ENCODE peak calls at places on chromosomes 13 and 19, in six cellular contexts. One of them, this sample, is unnamed.

GRCh38 chr19:15449620-15450527 is at the start of gene WIZ:
- DNase-seq in breast epithelium: peak; percentile 86
- DNase-seq in body of pancreas: peak; percentile 88
- DNase-seq in tibial nerve: peak; percentile 81
- DNase-seq in psoas muscle: peak; percentile 91
- DNase-seq in left ventricle myocardium inferior: peak; percentile 91
- DNase-seq in this sample: peak; percentile 94

GRCh38 chr13:29490561-29490960 is 104.9 kb downstream of the SLC7A1 start:
- DNase-seq in psoas muscle: no peak
- DNase-seq in tibial nerve: no peak
- DNase-seq in body of pancreas: no peak
- DNase-seq in left ventricle myocardium inferior: no peak
- DNase-seq in breast epithelium: no peak
- DNase-seq in this sample: no peak

GRCh38 chr13:75876371-75877050 is 240.4 kb downstream of the LMO7 start:
- DNase-seq in tibial nerve: peak; percentile 80
- DNase-seq in left ventricle myocardium inferior: peak; percentile 34
- DNase-seq in body of pancreas: peak; percentile 52
- DNase-seq in breast epithelium: no peak
- DNase-seq in psoas muscle: peak; percentile 27
- DNase-seq in this sample: no peak

GRCh38 chr19:46718934-46719551 is 2.1 kb upstream of the PRKD2 start:
- DNase-seq in body of pancreas: no peak
- DNase-seq in breast epithelium: no peak
- DNase-seq in psoas muscle: no peak
- DNase-seq in left ventricle myocardium inferior: no peak
- DNase-seq in tibial nerve: no peak
- DNase-seq in this sample: no peak

GRCh38 chr13:104389722-104390121 is 1323.5 kb upstream of the SLC10A2 start:
- DNase-seq in psoas muscle: no peak
- DNase-seq in left ventricle myocardium inferior: no peak
- DNase-seq in tibial nerve: no peak
- DNase-seq in body of pancreas: no peak
- DNase-seq in breast epithelium: no peak
- DNase-seq in this sample: no peak

GRCh38 chr19:56942749-56943148 is 102.2 kb upstream of the PEG3 start:
- DNase-seq in left ventricle myocardium inferior: peak; percentile 30
- DNase-seq in breast epithelium: peak; percentile 65
- DNase-seq in psoas muscle: peak; percentile 21
- DNase-seq in tibial nerve: no peak
- DNase-seq in body of pancreas: no peak
- DNase-seq in this sample: peak; percentile 36

GRCh38 chr13:102940143-102940542 is 94.3 kb downstream of the ERCC5 start:
- DNase-seq in tibial nerve: no peak
- DNase-seq in breast epithelium: no peak
- DNase-seq in body of pancreas: no peak
- DNase-seq in left ventricle myocardium inferior: no peak
- DNase-seq in psoas muscle: no peak
- DNase-seq in this sample: no peak

GRCh38 chr19:2722541-2723344 is 1.6 kb upstream of the DIRAS1 start:
- DNase-seq in left ventricle myocardium inferior: peak; percentile 73
- DNase-seq in body of pancreas: peak; percentile 64
- DNase-seq in tibial nerve: peak; percentile 17
- DNase-seq in psoas muscle: peak; percentile 69
- DNase-seq in breast epithelium: peak; percentile 66
- DNase-seq in this sample: peak; percentile 65

GRCh38 chr19:55647732-55648656 is at the start of gene CCDC106:
- DNase-seq in left ventricle myocardium inferior: peak; percentile 74
- DNase-seq in tibial nerve: peak; percentile 63
- DNase-seq in body of pancreas: peak; percentile 69
- DNase-seq in breast epithelium: no peak
- DNase-seq in psoas muscle: peak; percentile 78
- DNase-seq in this sample: peak; percentile 85

GRCh38 chr19:29121684-29122083 is 91.3 kb downstream of the UQCRFS1 start:
- DNase-seq in tibial nerve: peak; percentile 30
- DNase-seq in psoas muscle: peak; percentile 31
- DNase-seq in body of pancreas: no peak
- DNase-seq in breast epithelium: no peak
- DNase-seq in left ventricle myocardium inferior: no peak
- DNase-seq in this sample: no peak

GRCh38 chr13:52669677-52670076 is 17.0 kb downstream of the SUGT1 start:
- DNase-seq in psoas muscle: no peak
- DNase-seq in breast epithelium: no peak
- DNase-seq in body of pancreas: no peak
- DNase-seq in left ventricle myocardium inferior: no peak
- DNase-seq in tibial nerve: no peak
- DNase-seq in this sample: no peak
- H3K36me3 ChIP-seq in psoas muscle: peaks cover 3% of the 10 kb centered on the region
- H3K36me3 ChIP-seq in breast epithelium: no peaks in the 10 kb centered on the region
- H3K36me3 ChIP-seq in body of pancreas: peaks cover 9% of the 10 kb centered on the region
- H3K36me3 ChIP-seq in left ventricle myocardium inferior: peaks cover 51% of the 10 kb centered on the region
- H3K36me3 ChIP-seq in tibial nerve: no peaks in the 10 kb centered on the region
- H3K36me3 ChIP-seq in this sample: peaks cover 59% of the 10 kb centered on the region

GRCh38 chr13:81929988-81930387 is 1589.1 kb upstream of the SPRY2 start:
- DNase-seq in breast epithelium: no peak
- DNase-seq in body of pancreas: no peak
- DNase-seq in tibial nerve: no peak
- DNase-seq in left ventricle myocardium inferior: no peak
- DNase-seq in psoas muscle: no peak
- DNase-seq in this sample: no peak
- TF ChIP-seq CTCF in breast epithelium: no peak
- TF ChIP-seq CTCF in body of pancreas: peak; percentile 26
- TF ChIP-seq CTCF in tibial nerve: peak; percentile 24
- TF ChIP-seq CTCF in left ventricle myocardium inferior: peak; percentile 15
- TF ChIP-seq CTCF in psoas muscle: no peak
- TF ChIP-seq CTCF in this sample: peak; percentile 19

GRCh38 chr19:13057744-13058143 is 44.9 kb downstream of the LYL1 start:
- DNase-seq in tibial nerve: no peak
- DNase-seq in body of pancreas: no peak
- DNase-seq in left ventricle myocardium inferior: no peak
- DNase-seq in psoas muscle: no peak
- DNase-seq in breast epithelium: no peak
- DNase-seq in this sample: no peak

GRCh38 chr19:13055213-13056051 is 47.2 kb downstream of the LYL1 start:
- DNase-seq in psoas muscle: peak; percentile 86
- DNase-seq in left ventricle myocardium inferior: peak; percentile 84
- DNase-seq in body of pancreas: peak; percentile 74
- DNase-seq in tibial nerve: peak; percentile 73
- DNase-seq in breast epithelium: peak; percentile 72
- DNase-seq in this sample: peak; percentile 85

GRCh38 chr19:13054605-13055212 is 47.9 kb downstream of the LYL1 start:
- DNase-seq in body of pancreas: no peak
- DNase-seq in breast epithelium: no peak
- DNase-seq in psoas muscle: no peak
- DNase-seq in tibial nerve: peak; percentile 69
- DNase-seq in left ventricle myocardium inferior: peak; percentile 43
- DNase-seq in this sample: no peak

GRCh38 chr19:13057147-13057572 is 45.5 kb downstream of the LYL1 start:
- DNase-seq in breast epithelium: no peak
- DNase-seq in left ventricle myocardium inferior: no peak
- DNase-seq in psoas muscle: no peak
- DNase-seq in body of pancreas: no peak
- DNase-seq in tibial nerve: no peak
- DNase-seq in this sample: peak; percentile 69

DNA sequence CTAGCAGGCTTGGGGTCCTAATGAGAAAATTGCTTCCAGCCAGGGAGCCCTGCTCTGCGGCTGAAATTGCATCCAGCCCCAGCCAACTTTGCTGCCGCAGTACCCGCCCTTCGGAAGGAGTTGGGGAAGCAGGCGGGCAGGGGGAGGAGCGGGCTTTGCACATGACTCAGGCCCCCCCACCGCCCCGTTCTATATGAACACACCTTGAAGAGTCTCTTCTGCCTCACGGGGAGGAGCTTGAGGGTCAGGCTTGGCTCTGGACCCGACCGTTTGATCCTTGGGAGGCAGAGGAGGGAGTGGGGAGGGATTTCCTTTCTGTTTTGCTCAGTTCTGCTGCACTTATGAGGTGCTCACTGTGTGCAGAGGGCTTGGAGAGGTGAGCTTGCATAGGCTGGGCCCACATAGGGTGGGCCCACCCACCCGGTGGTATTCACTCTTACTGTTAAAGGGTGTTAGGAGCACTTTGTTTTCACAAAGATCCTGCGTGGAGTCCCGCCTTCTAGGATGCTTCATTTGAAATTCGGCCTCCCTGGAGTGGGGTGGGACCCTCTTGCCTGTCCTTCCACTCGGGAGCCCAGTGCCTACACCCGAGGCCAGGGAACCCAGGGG is 46.5 kb downstream of the LYL1 start:
- DNase-seq in breast epithelium: no peak
- DNase-seq in left ventricle myocardium inferior: peak; percentile 61
- DNase-seq in psoas muscle: no peak
- DNase-seq in tibial nerve: peak; percentile 53
- DNase-seq in body of pancreas: no peak
- DNase-seq in this sample: peak; percentile 86
- H3K27me3 ChIP-seq in breast epithelium: no peaks in the 10 kb centered on the region
- H3K27me3 ChIP-seq in left ventricle myocardium inferior: no peaks in the 10 kb centered on the region
- H3K27me3 ChIP-seq in psoas muscle: no peaks in the 10 kb centered on the region
- H3K27me3 ChIP-seq in tibial nerve: no peaks in the 10 kb centered on the region
- H3K27me3 ChIP-seq in body of pancreas: no peaks in the 10 kb centered on the region
- H3K27me3 ChIP-seq in this sample: no peaks in the 10 kb centered on the region

GRCh38 chr13:112525306-112525945 is 62.5 kb downstream of the TUBGCP3 start:
- DNase-seq in left ventricle myocardium inferior: no peak
- DNase-seq in psoas muscle: no peak
- DNase-seq in breast epithelium: no peak
- DNase-seq in body of pancreas: no peak
- DNase-seq in tibial nerve: no peak
- DNase-seq in this sample: no peak
- H3K36me3 ChIP-seq in left ventricle myocardium inferior: peaks cover 52% of the 10 kb centered on the region
- H3K36me3 ChIP-seq in psoas muscle: peaks cover 2% of the 10 kb centered on the region
- H3K36me3 ChIP-seq in breast epithelium: peaks cover 4% of the 10 kb centered on the region
- H3K36me3 ChIP-seq in body of pancreas: peaks cover 4% of the 10 kb centered on the region
- H3K36me3 ChIP-seq in tibial nerve: no peaks in the 10 kb centered on the region
- H3K36me3 ChIP-seq in this sample: no peaks in the 10 kb centered on the region

DNA sequence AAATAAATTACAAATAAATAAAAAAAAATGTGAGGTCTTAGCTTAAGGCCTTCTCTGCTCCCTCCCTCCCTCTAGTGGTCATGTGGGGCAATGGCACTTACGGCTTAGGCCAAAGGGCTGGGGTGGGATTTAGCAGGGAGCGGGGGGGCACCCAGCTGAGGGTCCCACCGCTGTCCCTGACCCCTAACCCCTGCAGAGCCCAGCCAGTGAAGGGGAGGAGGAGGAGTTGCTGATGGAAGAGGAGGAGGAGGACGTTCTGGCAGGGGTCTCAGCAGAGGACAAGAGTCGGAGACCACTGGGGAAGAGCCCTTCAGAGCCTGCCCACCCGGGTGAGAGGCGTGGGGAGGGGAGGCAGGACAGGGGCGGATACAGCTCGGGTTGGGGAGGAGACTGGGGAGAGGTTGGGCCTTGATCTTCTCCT is 9.3 kb downstream of the MPND start:
- DNase-seq in body of pancreas: peak; percentile 51
- DNase-seq in tibial nerve: peak; percentile 46
- DNase-seq in psoas muscle: no peak
- DNase-seq in breast epithelium: no peak
- DNase-seq in left ventricle myocardium inferior: no peak
- DNase-seq in this sample: no peak
- TF ChIP-seq CTCF in body of pancreas: peak; percentile 97
- TF ChIP-seq CTCF in tibial nerve: peak; percentile 91
- TF ChIP-seq CTCF in psoas muscle: peak; percentile 77
- TF ChIP-seq CTCF in breast epithelium: peak; percentile 66
- TF ChIP-seq CTCF in left ventricle myocardium inferior: peak; percentile 89
- TF ChIP-seq CTCF in this sample: peak; percentile 92

DNA sequence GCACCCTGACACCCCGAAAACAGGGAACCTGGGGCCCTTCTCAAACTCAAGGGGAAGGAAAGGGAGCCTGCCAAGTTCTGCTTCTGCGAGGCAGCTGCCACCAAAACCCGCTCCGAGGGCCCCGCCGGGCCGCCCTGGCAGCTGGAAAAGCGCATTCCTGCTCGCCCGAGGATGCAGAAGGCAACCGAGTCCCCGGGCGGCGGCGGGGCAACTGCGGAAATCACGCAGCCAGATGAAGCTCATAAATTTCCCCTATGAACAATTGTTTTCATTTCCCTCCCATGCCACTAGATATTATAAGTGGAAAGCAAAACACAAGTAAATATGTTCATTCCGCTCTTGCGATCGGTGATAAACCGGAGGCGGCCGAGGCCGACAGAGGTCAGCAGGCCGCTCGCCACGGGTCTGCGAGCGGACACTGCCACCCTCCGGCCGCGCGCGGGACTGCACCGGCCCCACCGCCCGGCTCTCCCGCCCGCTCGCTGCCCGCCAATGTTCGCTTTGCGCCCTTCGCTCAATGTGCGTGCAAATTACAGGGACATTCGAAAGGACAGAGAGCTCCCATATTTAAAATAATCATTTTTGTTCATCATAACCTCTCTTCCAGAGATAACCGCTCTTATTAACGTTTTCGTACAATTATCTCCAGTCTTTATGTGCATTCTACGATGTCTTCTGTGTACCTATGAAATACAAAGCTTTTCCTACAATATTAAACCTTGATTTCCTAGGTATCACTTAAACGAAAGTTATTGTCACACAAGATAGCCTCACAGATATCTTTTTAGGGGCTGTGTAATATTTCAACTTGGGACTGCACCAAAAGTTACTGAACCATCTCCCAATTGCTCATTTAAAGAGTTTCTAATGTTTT is 120.8 kb upstream of the ZNF507 start:
- DNase-seq in tibial nerve: peak; percentile 38
- DNase-seq in breast epithelium: no peak
- DNase-seq in body of pancreas: peak; percentile 64
- DNase-seq in psoas muscle: peak; percentile 60
- DNase-seq in left ventricle myocardium inferior: peak; percentile 59
- DNase-seq in this sample: peak; percentile 94
- H3K27me3 ChIP-seq in tibial nerve: peaks cover 6% of the 10 kb centered on the region
- H3K27me3 ChIP-seq in breast epithelium: no peaks in the 10 kb centered on the region
- H3K27me3 ChIP-seq in body of pancreas: no peaks in the 10 kb centered on the region
- H3K27me3 ChIP-seq in psoas muscle: peaks cover 18% of the 10 kb centered on the region
- H3K27me3 ChIP-seq in left ventricle myocardium inferior: peaks cover 93% of the 10 kb centered on the region
- H3K27me3 ChIP-seq in this sample: peaks cover 26% of the 10 kb centered on the region

DNA sequence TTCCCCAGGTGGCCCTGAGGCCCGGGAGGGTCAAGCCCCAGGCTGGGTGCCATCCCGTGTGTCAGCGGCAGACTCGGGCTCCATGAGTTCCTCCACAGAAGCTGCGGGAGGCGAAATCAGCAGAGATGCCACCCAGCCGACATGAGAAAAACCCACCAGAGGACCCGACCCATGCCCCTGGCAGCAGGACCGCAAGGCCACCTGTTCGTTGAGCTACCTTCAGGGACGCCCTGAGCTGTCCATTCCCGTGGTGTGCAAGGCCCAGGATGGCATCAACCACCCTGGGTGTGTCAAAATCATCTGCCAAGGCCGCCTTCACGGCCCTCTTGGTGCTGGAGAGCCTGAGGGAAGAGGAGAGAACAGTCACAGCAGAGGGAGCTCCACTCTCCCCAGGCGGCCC is 30.4 kb downstream of the NAXD start:
- DNase-seq in left ventricle myocardium inferior: no peak
- DNase-seq in tibial nerve: no peak
- DNase-seq in body of pancreas: no peak
- DNase-seq in breast epithelium: no peak
- DNase-seq in psoas muscle: no peak
- DNase-seq in this sample: no peak
- H3K36me3 ChIP-seq in left ventricle myocardium inferior: peaks cover 47% of the 10 kb centered on the region
- H3K36me3 ChIP-seq in tibial nerve: no peaks in the 10 kb centered on the region
- H3K36me3 ChIP-seq in body of pancreas: peaks cover 11% of the 10 kb centered on the region
- H3K36me3 ChIP-seq in breast epithelium: no peaks in the 10 kb centered on the region
- H3K36me3 ChIP-seq in psoas muscle: peaks cover 4% of the 10 kb centered on the region
- H3K36me3 ChIP-seq in this sample: no peaks in the 10 kb centered on the region

DNA sequence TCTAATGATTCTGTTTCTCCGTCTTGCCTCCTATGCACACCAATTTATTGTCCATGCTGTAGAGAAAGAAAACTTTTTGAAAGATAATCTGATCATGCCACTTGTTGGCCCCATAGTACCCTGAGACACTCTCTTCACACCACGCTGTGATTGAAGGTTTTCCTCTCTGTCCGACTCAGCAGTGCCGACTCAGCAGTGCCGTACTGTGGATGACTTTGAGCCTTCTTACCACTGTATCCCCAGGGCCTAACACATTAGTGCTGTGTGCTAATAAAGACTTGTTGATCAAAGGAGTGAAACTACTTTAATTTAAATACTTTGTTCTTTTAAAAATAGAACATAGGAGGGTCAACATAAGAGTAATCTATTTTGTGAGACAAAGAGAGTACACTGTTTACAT is 429.6 kb downstream of the KLF12 start:
- DNase-seq in tibial nerve: no peak
- DNase-seq in breast epithelium: no peak
- DNase-seq in body of pancreas: no peak
- DNase-seq in psoas muscle: no peak
- DNase-seq in left ventricle myocardium inferior: no peak
- DNase-seq in this sample: no peak
- TF ChIP-seq CTCF in tibial nerve: no peak
- TF ChIP-seq CTCF in breast epithelium: no peak
- TF ChIP-seq CTCF in body of pancreas: no peak
- TF ChIP-seq CTCF in psoas muscle: no peak
- TF ChIP-seq CTCF in left ventricle myocardium inferior: no peak
- TF ChIP-seq CTCF in this sample: no peak